ENCODE peak calls at places on chromosomes 13 and 19, in nine cellular contexts. B is neural progenitor cell; H is fibroblast of mammary gland; Z is fibroblast of pulmonary artery; Y is Calu3; V is DMS153; G is nucleus accumbens; T is activated CD4-positive, alpha-beta T cell treated with anti-CD3 and anti-CD28 coated beads, Interleukin-2, amount 10 ng/mL, durations not matched to agents 7 days and 5 days; A is EL. O is an unnamed sample.

GRCh38 chr19:2422951-2423880 is 4.2 kb downstream of the TIMM13 start:
- DNase-seq in A (no peak), T (no peak), H (no peak), V (no peak), G (no peak), Z (no peak), Y (no peak), B (no peak), O (no peak)

GRCh38 chr19:50912727-50913716 is 1.8 kb upstream of the KLK4 start:
- DNase-seq in V (no peak), Y (no peak), G (no peak), T (no peak), B (no peak), H (no peak), A (no peak), Z (no peak), O (no peak)

GRCh38 chr19:32767951-32768679 is 48.5 kb downstream of the TDRD12 start:
- DNase-seq in G (no peak), B (no peak), Y (no peak), T (no peak), Z (no peak), A (no peak), H (no peak), V (no peak), O (no peak)

GRCh38 chr19:29263305-29264080 is 50.5 kb upstream of the UQCRFS1 start:
- DNase-seq in Z (peak; percentile 47), V (no peak), H (peak; percentile 38), Y (peak; percentile 73), A (peak; percentile 41), T (peak; percentile 55), B (peak; percentile 78), G (peak; percentile 29), O (peak; percentile 30)

GRCh38 chr13:29937836-29938235 is 87.4 kb upstream of the UBL3 start:
- DNase-seq in G (no peak), H (no peak), A (no peak), V (no peak), B (no peak), Z (no peak), Y (no peak), T (peak; percentile 69), O (peak; percentile 45)

GRCh38 chr19:58118979-58119733 is 21.1 kb upstream of the ZSCAN18 start:
- DNase-seq in V (no peak), Z (no peak), B (no peak), H (no peak), A (no peak), Y (no peak), T (no peak), G (no peak), O (no peak)

GRCh38 chr13:67283602-67284001 is 53.5 kb upstream of the PCDH9 start:
- DNase-seq in Z (peak; percentile 74), T (no peak), V (no peak), H (peak; percentile 35), G (no peak), B (no peak), Y (peak; percentile 4), A (no peak), O (no peak)

GRCh38 chr19:34879563-34879962 is 47.1 kb upstream of the ZNF30 start:
- DNase-seq in G (no peak), H (no peak), Y (no peak), A (no peak), B (no peak), T (no peak), V (no peak), Z (no peak), O (no peak)

GRCh38 chr13:94054159-94054558 is 425.3 kb downstream of the DCT start:
- DNase-seq in G (no peak), Y (no peak), H (no peak), A (no peak), B (no peak), Z (no peak), T (no peak), V (no peak), O (peak; percentile 5)

GRCh38 chr19:13557756-13558398 is 51.6 kb upstream of the CACNA1A start:
- DNase-seq in V (no peak), B (peak; percentile 57), Z (no peak), H (no peak), A (no peak), T (no peak), G (no peak), Y (peak; percentile 13), O (peak; percentile 49)

GRCh38 chr19:18743281-18743825 is 47.8 kb downstream of the COMP start:
- DNase-seq in Z (peak; percentile 64), V (peak; percentile 24), A (no peak), H (no peak), G (no peak), B (peak; percentile 56), Y (no peak), T (no peak), O (no peak)

O was measured in RPMI8226.